ENCODE peak calls at places on chromosomes 3 and 15, in eight cellular contexts. A is activated naive CD4-positive, alpha-beta T cell treated with Interleukin-2 at 50 U/mL for 16 hours; G is kidney glomerular epithelial cell; U is left lung; C is Right ventricle myocardium superior; O is stimulated activated CD4-positive, alpha-beta T cell treated with anti-CD3 and anti-CD28 coated beads, Interleukin-4, amount 100 ng/mL, for 4 hours; F is hippocampal formation; W is kidney epithelial cell. L is an unnamed sample.

GRCh38 chr3:31503456-31503855 is 29.3 kb upstream of the STT3B start:
- DNase-seq in W (no peak), G (no peak), A (no peak), C (no peak), U (no peak), O (no peak), F (no peak), L (no peak)

GRCh38 chr3:185552358-185552877 is at the start of gene LIPH:
- DNase-seq in F (no peak), O (peak), G (no peak), U (no peak), W (no peak), A (no peak), C (no peak), L (no peak)

GRCh38 chr15:33153548-33153947 is 41.0 kb downstream of the FMN1 start:
- DNase-seq in G (no peak), A (no peak), F (no peak), W (no peak), U (no peak), O (no peak), C (no peak), L (no peak)

GRCh38 chr3:143084856-143085731 is 34.5 kb upstream of the CHST2 start:
- DNase-seq in F (no peak), O (no peak), W (peak), U (peak), A (no peak), C (no peak), G (peak), L (no peak)

GRCh38 chr3:172040976-172041963 is 1.9 kb downstream of the FNDC3B start:
- DNase-seq in G (peak), F (no peak), U (no peak), W (no peak), C (no peak), O (no peak), A (no peak), L (no peak)

GRCh38 chr3:144622845-144623244 is 651.2 kb downstream of the DIPK2A start:
- DNase-seq in W (no peak), F (no peak), U (no peak), O (no peak), A (no peak), G (no peak), C (no peak), L (no peak)

GRCh38 chr3:144643778-144644191 is 672.2 kb downstream of the DIPK2A start:
- DNase-seq in A (no peak), C (no peak), G (no peak), W (no peak), U (no peak), O (no peak), F (peak), L (no peak)

GRCh38 chr15:43880406-43881184 is 53.8 kb downstream of the WDR76 start:
- DNase-seq in F (no peak), O (no peak), G (no peak), W (no peak), U (no peak), C (no peak), A (no peak), L (no peak)

GRCh38 chr15:58165661-58166060 is 27.5 kb downstream of the AQP9 start:
- DNase-seq in W (no peak), O (no peak), G (no peak), A (no peak), F (peak), U (peak), C (peak), L (peak)

GRCh38 chr15:83092309-83092976 is 15.0 kb upstream of the TM6SF1 start:
- DNase-seq in O (no peak), C (peak), W (no peak), G (no peak), U (peak), A (no peak), F (peak), L (no peak)

GRCh38 chr3:184845819-184846218 is 33.9 kb downstream of the VPS8 start:
- DNase-seq in A (no peak), C (no peak), U (no peak), F (no peak), G (no peak), O (no peak), W (no peak), L (no peak)

L was measured in sciatic nerve.